ENCODE peak calls at places on chromosomes 11 and 22, in seven cellular contexts. G is pancreas, Q is upper lobe of left lung, R is astrocyte, A is colonic mucosa, I is uterus, N is lung. J is an unnamed sample. For H3K4me1, the result is how much of the 10 kb centered on the place peaks cover.

GRCh38 chr11:125625225-125625593 is 246 bp downstream of the CHEK1 start:
- DNase-seq in Q (no peak), I (no peak), G (no peak), A (no peak), R (no peak), N (no peak), J (peak)

GRCh38 chr11:106608677-106609076 is 409.6 kb downstream of the GUCY1A2 start:
- DNase-seq in I (no peak), R (peak), N (no peak), A (no peak), G (no peak), Q (no peak), J (no peak)

GRCh38 chr22:32649515-32650200 is 151.8 kb upstream of the TIMP3 start:
- DNase-seq in Q (peak), I (peak), G (no peak), A (no peak), N (no peak), R (peak), J (peak)

GRCh38 chr11:1023811-1024596 is 12.5 kb downstream of the MUC6 start:
- DNase-seq in Q (no peak), I (no peak), G (no peak), A (no peak), N (no peak), R (no peak), J (no peak)

GRCh38 chr11:73257342-73258103 is 14.6 kb upstream of the P2RY6 start:
- DNase-seq in A (no peak), I (no peak), N (peak), G (no peak), Q (peak), R (peak), J (peak)

GRCh38 chr11:78841451-78842060 is 266.9 kb upstream of the NARS2 start:
- DNase-seq in A (no peak), I (peak), N (no peak), G (no peak), Q (no peak), R (no peak), J (no peak)

GRCh38 chr11:120238968-120239620 is 846 bp upstream of the POU2F3 start:
- DNase-seq in R (no peak), I (no peak), Q (no peak), N (no peak), G (no peak), A (no peak), J (no peak)

GRCh38 chr22:32475428-32476010 is 908 bp downstream of the FBXO7 start:
- DNase-seq in N (peak), Q (peak), I (peak), R (no peak), A (peak), G (no peak), J (peak)

GRCh38 chr11:2383823-2384722 is 7.0 kb downstream of the CD81 start:
- DNase-seq in R (no peak), G (no peak), I (peak), Q (no peak), N (peak), A (peak), J (no peak)

GRCh38 chr22:39297490-39298193 is 21.8 kb downstream of the RPL3 start:
- DNase-seq in N (no peak), R (peak), A (no peak), G (peak), Q (no peak), I (no peak), J (no peak)
- H3K4me1 ChIP-seq in N (under half), R (under half), A (under half), G (under half), Q (under half), I (under half), J (under half)

GRCh38 chr22:37239336-37240239 is 4.5 kb downstream of the RAC2 start:
- DNase-seq in G (no peak), R (no peak), N (no peak), I (no peak), A (no peak), Q (no peak), J (no peak)

GRCh38 chr22:37240941-37241320 is 3.1 kb downstream of the RAC2 start:
- DNase-seq in R (no peak), G (no peak), Q (no peak), I (no peak), N (no peak), A (no peak), J (no peak)

GRCh38 chr22:37242395-37242918 is 1.6 kb downstream of the RAC2 start:
- DNase-seq in Q (peak), I (no peak), A (peak), R (no peak), N (peak), G (no peak), J (peak)

GRCh38 chr22:37240240-37240940 is 3.7 kb downstream of the RAC2 start:
- DNase-seq in R (no peak), Q (no peak), I (no peak), G (no peak), A (no peak), N (no peak), J (no peak)

DNA sequence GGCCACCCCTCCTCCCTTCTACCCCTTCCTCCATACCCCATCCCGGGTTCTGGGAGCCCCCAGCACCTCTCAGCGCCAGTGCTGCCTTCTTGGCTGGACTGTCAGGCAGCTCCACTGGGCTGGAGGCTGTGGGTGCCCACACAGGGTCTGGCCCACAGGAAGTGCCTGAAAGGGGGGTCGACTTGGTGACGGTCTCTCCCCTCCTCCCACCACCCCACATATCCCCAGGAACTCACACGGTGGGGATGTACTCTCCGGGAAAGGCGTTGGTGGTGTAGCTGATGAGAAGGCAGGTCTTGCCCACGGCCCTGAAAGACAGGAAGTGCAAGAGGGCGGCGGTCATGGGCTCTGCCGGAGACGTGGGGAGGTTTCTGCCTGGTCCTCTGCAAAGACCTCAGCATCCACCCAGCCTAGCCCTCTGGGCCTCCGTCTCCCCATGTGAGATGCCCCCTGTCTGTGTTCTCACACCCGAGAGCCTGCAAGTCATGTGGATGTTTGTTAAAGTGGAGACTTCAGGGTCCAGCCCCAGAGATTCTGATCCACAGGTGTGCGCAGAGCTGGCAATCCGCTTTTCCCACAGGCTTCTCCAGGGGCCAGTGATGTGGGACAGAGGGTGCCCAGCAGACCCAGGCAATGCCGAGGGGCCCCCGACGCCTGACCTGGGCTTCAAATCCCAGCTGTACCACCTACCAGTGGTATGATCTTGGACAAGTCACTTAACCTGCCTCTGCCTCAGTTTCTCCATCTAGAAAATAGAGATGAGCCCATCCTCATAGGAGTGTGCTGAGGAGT is 2.5 kb downstream of the RAC2 start:
- DNase-seq in R (no peak), I (no peak), N (no peak), Q (peak), G (no peak), A (no peak), J (no peak)
- H3K4me1 ChIP-seq in R (under half), I (under half), N (under half), Q (under half), G (under half), A (under half), J (under half)

GRCh38 chr11:45974806-45975205 is 52.4 kb downstream of the LARGE2 start:
- DNase-seq in R (no peak), A (no peak), I (no peak), G (no peak), Q (no peak), N (no peak), J (no peak)
- H3K4me1 ChIP-seq in R (under half), A (under half), I (under half), G (under half), Q (under half), N (under half), J (under half)

DNA sequence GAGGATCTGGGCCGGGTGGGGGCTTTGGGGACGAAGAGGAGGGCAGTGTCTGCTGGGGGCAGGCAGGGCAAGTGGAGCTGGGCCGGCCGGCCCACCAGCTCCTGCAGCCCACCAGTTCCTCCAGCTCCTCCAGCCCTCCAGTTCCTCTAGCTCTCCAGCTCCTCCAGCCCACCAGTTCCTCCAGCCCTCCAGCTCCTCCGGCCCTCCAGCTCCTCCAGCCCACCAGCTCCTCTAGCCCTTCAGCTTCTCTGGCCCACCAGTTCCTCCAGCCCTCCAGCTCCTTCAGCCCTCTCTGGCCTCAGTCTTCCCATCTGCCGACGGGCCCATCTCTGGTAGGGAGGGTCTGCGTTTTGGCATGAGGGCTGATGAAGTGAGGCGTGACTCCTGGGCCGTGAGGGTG is 9.2 kb upstream of the CCDC188 start:
- DNase-seq in G (no peak), A (no peak), N (no peak), I (no peak), R (no peak), Q (no peak), J (no peak)
- H3K4me1 ChIP-seq in G (under half), A (under half), N (under half), I (under half), R (under half), Q (under half), J (under half)

GRCh38 chr22:42796081-42796480 is 61.0 kb downstream of the ARFGAP3 start:
- DNase-seq in G (no peak), A (no peak), I (no peak), N (no peak), R (no peak), Q (no peak), J (no peak)
- H3K4me1 ChIP-seq in G (under half), A (under half), I (under half), N (under half), R (under half), Q (under half), J (under half)

DNA sequence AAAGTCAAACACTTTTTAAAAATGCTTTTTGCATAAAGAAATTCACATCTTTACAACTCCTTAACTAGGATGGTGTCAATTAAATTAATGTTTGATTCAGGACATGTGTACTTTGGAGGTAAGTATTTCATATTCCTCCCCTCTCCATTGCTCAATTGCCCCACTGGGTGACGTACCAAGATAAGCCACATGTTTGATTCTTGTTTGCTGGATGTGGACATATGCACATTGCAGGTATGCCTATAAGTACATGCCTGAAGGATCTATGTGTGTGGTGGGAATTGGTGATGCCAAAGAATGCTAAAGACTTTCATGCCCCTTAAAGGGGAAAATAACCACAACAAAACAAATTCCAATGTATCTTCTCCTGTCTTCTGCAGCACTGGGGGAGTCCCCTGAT is 5.8 kb downstream of the CD44 start:
- DNase-seq in R (peak), Q (no peak), I (no peak), G (no peak), N (peak), A (no peak), J (no peak)
- H3K4me1 ChIP-seq in R (half or more), Q (under half), I (under half), G (under half), N (under half), A (under half), J (under half)

DNA sequence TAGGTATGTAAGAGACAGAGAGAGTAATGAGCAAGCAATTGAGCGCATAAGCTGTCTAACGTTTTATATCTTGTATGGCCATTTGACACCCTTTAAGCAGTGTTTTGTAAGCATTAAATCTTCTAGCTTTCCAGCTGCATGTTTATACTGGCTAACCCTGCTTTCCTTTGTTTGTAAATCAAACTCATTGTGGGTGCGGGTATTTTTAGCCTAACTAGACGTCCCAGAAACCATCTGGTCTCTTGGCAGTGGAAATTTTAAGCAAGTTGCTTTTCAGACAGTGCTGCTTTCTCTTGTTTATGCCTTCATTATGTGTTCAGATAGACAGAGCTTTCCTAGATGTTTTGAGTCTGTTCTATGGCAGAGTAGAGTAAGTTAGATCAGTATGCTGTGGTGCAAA is 73.5 kb downstream of the RNF169 start:
- DNase-seq in A (no peak), I (no peak), N (no peak), R (peak), Q (no peak), G (no peak), J (no peak)
- H3K4me1 ChIP-seq in A (under half), I (under half), N (under half), R (under half), Q (under half), G (under half), J (under half)